ENCODE peak calls at places on chromosomes 13 and 19, in ten cellular contexts. One of them, this sample, is unnamed.
A peak's percentile ranks its signal among the peaks of the same experiment; 100 is the strongest.

GRCh38 chr13:43522788-43523187 is 264.0 kb downstream of the ENOX1 start:
- DNase-seq in activated naive CD4-positive, alpha-beta T cell treated with anti-CD3 and anti-CD28 coated beads, Interleukin-2, amount 50 U/mL, for 16 hours: no peak
- DNase-seq in activated CD4-positive, alpha-beta T cell treated with anti-CD3 and anti-CD28 coated beads, Interleukin-2, amount 50 U/mL, for 1 hour: no peak
- DNase-seq in activated T-cell treated with anti-CD3 and anti-CD28 coated beads for 24 hours: no peak
- DNase-seq in HuH-7: no peak
- DNase-seq in right lobe of liver: no peak
- DNase-seq in AG09309: peak; percentile 25
- DNase-seq in C1 segment of cervical spinal cord: no peak
- DNase-seq in foreskin keratinocyte: no peak
- DNase-seq in omental fat pad: no peak
- DNase-seq in this sample: no peak

GRCh38 chr13:62209539-62209938 is 793.9 kb upstream of the PCDH20 start:
- DNase-seq in foreskin keratinocyte: peak; percentile 7
- DNase-seq in omental fat pad: no peak
- DNase-seq in activated T-cell treated with anti-CD3 and anti-CD28 coated beads for 24 hours: no peak
- DNase-seq in activated naive CD4-positive, alpha-beta T cell treated with anti-CD3 and anti-CD28 coated beads, Interleukin-2, amount 50 U/mL, for 16 hours: no peak
- DNase-seq in AG09309: no peak
- DNase-seq in HuH-7: no peak
- DNase-seq in activated CD4-positive, alpha-beta T cell treated with anti-CD3 and anti-CD28 coated beads, Interleukin-2, amount 50 U/mL, for 1 hour: no peak
- DNase-seq in right lobe of liver: no peak
- DNase-seq in C1 segment of cervical spinal cord: no peak
- DNase-seq in this sample: no peak

GRCh38 chr13:94813920-94814500 is 101.7 kb upstream of the SOX21 start:
- DNase-seq in right lobe of liver: no peak
- DNase-seq in AG09309: no peak
- DNase-seq in activated T-cell treated with anti-CD3 and anti-CD28 coated beads for 24 hours: no peak
- DNase-seq in HuH-7: no peak
- DNase-seq in omental fat pad: no peak
- DNase-seq in foreskin keratinocyte: no peak
- DNase-seq in activated naive CD4-positive, alpha-beta T cell treated with anti-CD3 and anti-CD28 coated beads, Interleukin-2, amount 50 U/mL, for 16 hours: no peak
- DNase-seq in activated CD4-positive, alpha-beta T cell treated with anti-CD3 and anti-CD28 coated beads, Interleukin-2, amount 50 U/mL, for 1 hour: no peak
- DNase-seq in C1 segment of cervical spinal cord: no peak
- DNase-seq in this sample: no peak

GRCh38 chr13:27852491-27852890 is 60.2 kb downstream of the GSX1 start:
- DNase-seq in HuH-7: no peak
- DNase-seq in foreskin keratinocyte: no peak
- DNase-seq in right lobe of liver: no peak
- DNase-seq in activated CD4-positive, alpha-beta T cell treated with anti-CD3 and anti-CD28 coated beads, Interleukin-2, amount 50 U/mL, for 1 hour: no peak
- DNase-seq in omental fat pad: no peak
- DNase-seq in activated naive CD4-positive, alpha-beta T cell treated with anti-CD3 and anti-CD28 coated beads, Interleukin-2, amount 50 U/mL, for 16 hours: no peak
- DNase-seq in C1 segment of cervical spinal cord: no peak
- DNase-seq in activated T-cell treated with anti-CD3 and anti-CD28 coated beads for 24 hours: no peak
- DNase-seq in AG09309: no peak
- DNase-seq in this sample: no peak

GRCh38 chr19:6378036-6378435 is 2.3 kb upstream of the PSPN start:
- DNase-seq in activated CD4-positive, alpha-beta T cell treated with anti-CD3 and anti-CD28 coated beads, Interleukin-2, amount 50 U/mL, for 1 hour: no peak
- DNase-seq in C1 segment of cervical spinal cord: no peak
- DNase-seq in foreskin keratinocyte: peak; percentile 6
- DNase-seq in activated T-cell treated with anti-CD3 and anti-CD28 coated beads for 24 hours: no peak
- DNase-seq in AG09309: no peak
- DNase-seq in HuH-7: no peak
- DNase-seq in activated naive CD4-positive, alpha-beta T cell treated with anti-CD3 and anti-CD28 coated beads, Interleukin-2, amount 50 U/mL, for 16 hours: no peak
- DNase-seq in right lobe of liver: no peak
- DNase-seq in omental fat pad: no peak
- DNase-seq in this sample: no peak

GRCh38 chr19:35120492-35120891 is 4.9 kb downstream of the FXYD3 start:
- DNase-seq in foreskin keratinocyte: peak; percentile 97
- DNase-seq in HuH-7: no peak
- DNase-seq in activated CD4-positive, alpha-beta T cell treated with anti-CD3 and anti-CD28 coated beads, Interleukin-2, amount 50 U/mL, for 1 hour: no peak
- DNase-seq in omental fat pad: no peak
- DNase-seq in AG09309: peak; percentile 92
- DNase-seq in activated naive CD4-positive, alpha-beta T cell treated with anti-CD3 and anti-CD28 coated beads, Interleukin-2, amount 50 U/mL, for 16 hours: no peak
- DNase-seq in right lobe of liver: no peak
- DNase-seq in activated T-cell treated with anti-CD3 and anti-CD28 coated beads for 24 hours: no peak
- DNase-seq in C1 segment of cervical spinal cord: no peak
- DNase-seq in this sample: no peak

GRCh38 chr13:79749985-79750551 is 269.1 kb downstream of the NDFIP2 start:
- DNase-seq in activated T-cell treated with anti-CD3 and anti-CD28 coated beads for 24 hours: no peak
- DNase-seq in activated naive CD4-positive, alpha-beta T cell treated with anti-CD3 and anti-CD28 coated beads, Interleukin-2, amount 50 U/mL, for 16 hours: no peak
- DNase-seq in omental fat pad: peak; percentile 34
- DNase-seq in AG09309: peak; percentile 97
- DNase-seq in activated CD4-positive, alpha-beta T cell treated with anti-CD3 and anti-CD28 coated beads, Interleukin-2, amount 50 U/mL, for 1 hour: no peak
- DNase-seq in right lobe of liver: no peak
- DNase-seq in HuH-7: no peak
- DNase-seq in C1 segment of cervical spinal cord: no peak
- DNase-seq in foreskin keratinocyte: peak; percentile 66
- DNase-seq in this sample: no peak

GRCh38 chr13:44364601-44365000 is 9.0 kb upstream of the SERP2 start:
- DNase-seq in activated T-cell treated with anti-CD3 and anti-CD28 coated beads for 24 hours: no peak
- DNase-seq in activated naive CD4-positive, alpha-beta T cell treated with anti-CD3 and anti-CD28 coated beads, Interleukin-2, amount 50 U/mL, for 16 hours: no peak
- DNase-seq in HuH-7: no peak
- DNase-seq in AG09309: no peak
- DNase-seq in foreskin keratinocyte: peak; percentile 86
- DNase-seq in right lobe of liver: no peak
- DNase-seq in C1 segment of cervical spinal cord: no peak
- DNase-seq in activated CD4-positive, alpha-beta T cell treated with anti-CD3 and anti-CD28 coated beads, Interleukin-2, amount 50 U/mL, for 1 hour: no peak
- DNase-seq in omental fat pad: no peak
- DNase-seq in this sample: no peak

GRCh38 chr19:20611866-20612265 is 46.3 kb upstream of the ZNF737 start:
- DNase-seq in activated CD4-positive, alpha-beta T cell treated with anti-CD3 and anti-CD28 coated beads, Interleukin-2, amount 50 U/mL, for 1 hour: no peak
- DNase-seq in activated naive CD4-positive, alpha-beta T cell treated with anti-CD3 and anti-CD28 coated beads, Interleukin-2, amount 50 U/mL, for 16 hours: no peak
- DNase-seq in AG09309: no peak
- DNase-seq in C1 segment of cervical spinal cord: no peak
- DNase-seq in activated T-cell treated with anti-CD3 and anti-CD28 coated beads for 24 hours: no peak
- DNase-seq in HuH-7: no peak
- DNase-seq in right lobe of liver: no peak
- DNase-seq in foreskin keratinocyte: no peak
- DNase-seq in omental fat pad: no peak
- DNase-seq in this sample: no peak

GRCh38 chr19:41657157-41657556 is 30.3 kb upstream of the CEACAM4 start:
- DNase-seq in right lobe of liver: no peak
- DNase-seq in activated T-cell treated with anti-CD3 and anti-CD28 coated beads for 24 hours: no peak
- DNase-seq in C1 segment of cervical spinal cord: no peak
- DNase-seq in HuH-7: no peak
- DNase-seq in activated CD4-positive, alpha-beta T cell treated with anti-CD3 and anti-CD28 coated beads, Interleukin-2, amount 50 U/mL, for 1 hour: no peak
- DNase-seq in activated naive CD4-positive, alpha-beta T cell treated with anti-CD3 and anti-CD28 coated beads, Interleukin-2, amount 50 U/mL, for 16 hours: no peak
- DNase-seq in AG09309: no peak
- DNase-seq in omental fat pad: no peak
- DNase-seq in foreskin keratinocyte: no peak
- DNase-seq in this sample: no peak

GRCh38 chr19:50911206-50912101 is at the start of gene KLK4:
- DNase-seq in activated CD4-positive, alpha-beta T cell treated with anti-CD3 and anti-CD28 coated beads, Interleukin-2, amount 50 U/mL, for 1 hour: no peak
- DNase-seq in right lobe of liver: no peak
- DNase-seq in C1 segment of cervical spinal cord: no peak
- DNase-seq in foreskin keratinocyte: no peak
- DNase-seq in activated T-cell treated with anti-CD3 and anti-CD28 coated beads for 24 hours: no peak
- DNase-seq in AG09309: no peak
- DNase-seq in omental fat pad: no peak
- DNase-seq in activated naive CD4-positive, alpha-beta T cell treated with anti-CD3 and anti-CD28 coated beads, Interleukin-2, amount 50 U/mL, for 16 hours: no peak
- DNase-seq in HuH-7: no peak
- DNase-seq in this sample: no peak

GRCh38 chr13:99542788-99543406 is 41.6 kb downstream of the TM9SF2 start:
- DNase-seq in activated naive CD4-positive, alpha-beta T cell treated with anti-CD3 and anti-CD28 coated beads, Interleukin-2, amount 50 U/mL, for 16 hours: peak; percentile 49
- DNase-seq in foreskin keratinocyte: no peak
- DNase-seq in HuH-7: no peak
- DNase-seq in right lobe of liver: no peak
- DNase-seq in activated T-cell treated with anti-CD3 and anti-CD28 coated beads for 24 hours: peak; percentile 38
- DNase-seq in AG09309: no peak
- DNase-seq in activated CD4-positive, alpha-beta T cell treated with anti-CD3 and anti-CD28 coated beads, Interleukin-2, amount 50 U/mL, for 1 hour: peak; percentile 14
- DNase-seq in C1 segment of cervical spinal cord: no peak
- DNase-seq in omental fat pad: no peak
- DNase-seq in this sample: peak; percentile 76

GRCh38 chr19:5207806-5208205 is 132.8 kb downstream of the PTPRS start:
- DNase-seq in C1 segment of cervical spinal cord: no peak
- DNase-seq in activated T-cell treated with anti-CD3 and anti-CD28 coated beads for 24 hours: no peak
- DNase-seq in activated CD4-positive, alpha-beta T cell treated with anti-CD3 and anti-CD28 coated beads, Interleukin-2, amount 50 U/mL, for 1 hour: no peak
- DNase-seq in AG09309: no peak
- DNase-seq in HuH-7: no peak
- DNase-seq in activated naive CD4-positive, alpha-beta T cell treated with anti-CD3 and anti-CD28 coated beads, Interleukin-2, amount 50 U/mL, for 16 hours: no peak
- DNase-seq in omental fat pad: no peak
- DNase-seq in right lobe of liver: no peak
- DNase-seq in foreskin keratinocyte: no peak
- DNase-seq in this sample: no peak

GRCh38 chr19:4517451-4518057 is 732 bp downstream of the PLIN4 start:
- DNase-seq in foreskin keratinocyte: no peak
- DNase-seq in right lobe of liver: no peak
- DNase-seq in C1 segment of cervical spinal cord: no peak
- DNase-seq in activated T-cell treated with anti-CD3 and anti-CD28 coated beads for 24 hours: no peak
- DNase-seq in activated CD4-positive, alpha-beta T cell treated with anti-CD3 and anti-CD28 coated beads, Interleukin-2, amount 50 U/mL, for 1 hour: no peak
- DNase-seq in omental fat pad: no peak
- DNase-seq in HuH-7: no peak
- DNase-seq in activated naive CD4-positive, alpha-beta T cell treated with anti-CD3 and anti-CD28 coated beads, Interleukin-2, amount 50 U/mL, for 16 hours: no peak
- DNase-seq in AG09309: no peak
- DNase-seq in this sample: no peak

GRCh38 chr19:33780746-33781145 is 15.9 kb upstream of the KCTD15 start:
- DNase-seq in activated T-cell treated with anti-CD3 and anti-CD28 coated beads for 24 hours: no peak
- DNase-seq in activated CD4-positive, alpha-beta T cell treated with anti-CD3 and anti-CD28 coated beads, Interleukin-2, amount 50 U/mL, for 1 hour: no peak
- DNase-seq in omental fat pad: no peak
- DNase-seq in C1 segment of cervical spinal cord: no peak
- DNase-seq in AG09309: no peak
- DNase-seq in HuH-7: no peak
- DNase-seq in right lobe of liver: no peak
- DNase-seq in foreskin keratinocyte: no peak
- DNase-seq in activated naive CD4-positive, alpha-beta T cell treated with anti-CD3 and anti-CD28 coated beads, Interleukin-2, amount 50 U/mL, for 16 hours: no peak
- DNase-seq in this sample: no peak

GRCh38 chr19:16327501-16327900 is 2.9 kb downstream of the KLF2 start:
- DNase-seq in right lobe of liver: no peak
- DNase-seq in activated T-cell treated with anti-CD3 and anti-CD28 coated beads for 24 hours: no peak
- DNase-seq in AG09309: no peak
- DNase-seq in omental fat pad: no peak
- DNase-seq in activated CD4-positive, alpha-beta T cell treated with anti-CD3 and anti-CD28 coated beads, Interleukin-2, amount 50 U/mL, for 1 hour: no peak
- DNase-seq in C1 segment of cervical spinal cord: no peak
- DNase-seq in activated naive CD4-positive, alpha-beta T cell treated with anti-CD3 and anti-CD28 coated beads, Interleukin-2, amount 50 U/mL, for 16 hours: no peak
- DNase-seq in HuH-7: no peak
- DNase-seq in foreskin keratinocyte: no peak
- DNase-seq in this sample: no peak

GRCh38 chr13:57557979-57558529 is 73.5 kb upstream of the PCDH17 start:
- DNase-seq in omental fat pad: no peak
- DNase-seq in activated naive CD4-positive, alpha-beta T cell treated with anti-CD3 and anti-CD28 coated beads, Interleukin-2, amount 50 U/mL, for 16 hours: no peak
- DNase-seq in activated CD4-positive, alpha-beta T cell treated with anti-CD3 and anti-CD28 coated beads, Interleukin-2, amount 50 U/mL, for 1 hour: no peak
- DNase-seq in right lobe of liver: no peak
- DNase-seq in activated T-cell treated with anti-CD3 and anti-CD28 coated beads for 24 hours: no peak
- DNase-seq in C1 segment of cervical spinal cord: no peak
- DNase-seq in HuH-7: no peak
- DNase-seq in foreskin keratinocyte: no peak
- DNase-seq in AG09309: no peak
- DNase-seq in this sample: no peak

GRCh38 chr19:35935911-35936737 is at the start of gene LRFN3:
- DNase-seq in AG09309: no peak
- DNase-seq in activated naive CD4-positive, alpha-beta T cell treated with anti-CD3 and anti-CD28 coated beads, Interleukin-2, amount 50 U/mL, for 16 hours: peak; percentile 68
- DNase-seq in foreskin keratinocyte: peak; percentile 61
- DNase-seq in right lobe of liver: peak; percentile 72
- DNase-seq in activated T-cell treated with anti-CD3 and anti-CD28 coated beads for 24 hours: peak; percentile 45
- DNase-seq in activated CD4-positive, alpha-beta T cell treated with anti-CD3 and anti-CD28 coated beads, Interleukin-2, amount 50 U/mL, for 1 hour: peak; percentile 44
- DNase-seq in omental fat pad: peak; percentile 44
- DNase-seq in C1 segment of cervical spinal cord: no peak
- DNase-seq in HuH-7: peak; percentile 92
- DNase-seq in this sample: peak; percentile 24

GRCh38 chr19:31110331-31110730 is 238.9 kb downstream of the TSHZ3 start:
- DNase-seq in C1 segment of cervical spinal cord: no peak
- DNase-seq in omental fat pad: no peak
- DNase-seq in foreskin keratinocyte: peak; percentile 29
- DNase-seq in activated naive CD4-positive, alpha-beta T cell treated with anti-CD3 and anti-CD28 coated beads, Interleukin-2, amount 50 U/mL, for 16 hours: peak; percentile 22
- DNase-seq in AG09309: peak; percentile 27
- DNase-seq in right lobe of liver: no peak
- DNase-seq in activated T-cell treated with anti-CD3 and anti-CD28 coated beads for 24 hours: no peak
- DNase-seq in activated CD4-positive, alpha-beta T cell treated with anti-CD3 and anti-CD28 coated beads, Interleukin-2, amount 50 U/mL, for 1 hour: no peak
- DNase-seq in HuH-7: no peak
- DNase-seq in this sample: no peak

GRCh38 chr19:58356971-58357797 is 3.9 kb upstream of the A1BG start:
- DNase-seq in foreskin keratinocyte: no peak
- DNase-seq in activated naive CD4-positive, alpha-beta T cell treated with anti-CD3 and anti-CD28 coated beads, Interleukin-2, amount 50 U/mL, for 16 hours: no peak
- DNase-seq in activated T-cell treated with anti-CD3 and anti-CD28 coated beads for 24 hours: no peak
- DNase-seq in AG09309: no peak
- DNase-seq in activated CD4-positive, alpha-beta T cell treated with anti-CD3 and anti-CD28 coated beads, Interleukin-2, amount 50 U/mL, for 1 hour: no peak
- DNase-seq in HuH-7: no peak
- DNase-seq in omental fat pad: no peak
- DNase-seq in C1 segment of cervical spinal cord: no peak
- DNase-seq in right lobe of liver: peak; percentile 54
- DNase-seq in this sample: no peak

GRCh38 chr13:24618219-24618955 is 61.8 kb upstream of the ATP12A start:
- DNase-seq in right lobe of liver: no peak
- DNase-seq in HuH-7: no peak
- DNase-seq in C1 segment of cervical spinal cord: no peak
- DNase-seq in activated T-cell treated with anti-CD3 and anti-CD28 coated beads for 24 hours: peak; percentile 67
- DNase-seq in activated naive CD4-positive, alpha-beta T cell treated with anti-CD3 and anti-CD28 coated beads, Interleukin-2, amount 50 U/mL, for 16 hours: peak; percentile 29
- DNase-seq in omental fat pad: no peak
- DNase-seq in foreskin keratinocyte: no peak
- DNase-seq in activated CD4-positive, alpha-beta T cell treated with anti-CD3 and anti-CD28 coated beads, Interleukin-2, amount 50 U/mL, for 1 hour: peak; percentile 21
- DNase-seq in AG09309: no peak
- DNase-seq in this sample: peak; percentile 20

GRCh38 chr13:46354143-46355087 is 32.6 kb downstream of the RUBCNL start:
- DNase-seq in activated CD4-positive, alpha-beta T cell treated with anti-CD3 and anti-CD28 coated beads, Interleukin-2, amount 50 U/mL, for 1 hour: no peak
- DNase-seq in foreskin keratinocyte: peak; percentile 98
- DNase-seq in activated T-cell treated with anti-CD3 and anti-CD28 coated beads for 24 hours: peak; percentile 11
- DNase-seq in right lobe of liver: no peak
- DNase-seq in C1 segment of cervical spinal cord: no peak
- DNase-seq in activated naive CD4-positive, alpha-beta T cell treated with anti-CD3 and anti-CD28 coated beads, Interleukin-2, amount 50 U/mL, for 16 hours: no peak
- DNase-seq in HuH-7: no peak
- DNase-seq in omental fat pad: no peak
- DNase-seq in AG09309: peak; percentile 84
- DNase-seq in this sample: no peak

GRCh38 chr13:79079351-79079839 is 326.7 kb downstream of the RBM26 start:
- DNase-seq in C1 segment of cervical spinal cord: no peak
- DNase-seq in omental fat pad: no peak
- DNase-seq in activated naive CD4-positive, alpha-beta T cell treated with anti-CD3 and anti-CD28 coated beads, Interleukin-2, amount 50 U/mL, for 16 hours: no peak
- DNase-seq in activated T-cell treated with anti-CD3 and anti-CD28 coated beads for 24 hours: no peak
- DNase-seq in activated CD4-positive, alpha-beta T cell treated with anti-CD3 and anti-CD28 coated beads, Interleukin-2, amount 50 U/mL, for 1 hour: no peak
- DNase-seq in AG09309: no peak
- DNase-seq in HuH-7: no peak
- DNase-seq in foreskin keratinocyte: peak; percentile 84
- DNase-seq in right lobe of liver: no peak
- DNase-seq in this sample: no peak

GRCh38 chr19:58546131-58546530 is 2.3 kb downstream of the TRIM28 start:
- DNase-seq in activated T-cell treated with anti-CD3 and anti-CD28 coated beads for 24 hours: no peak
- DNase-seq in omental fat pad: no peak
- DNase-seq in C1 segment of cervical spinal cord: no peak
- DNase-seq in activated naive CD4-positive, alpha-beta T cell treated with anti-CD3 and anti-CD28 coated beads, Interleukin-2, amount 50 U/mL, for 16 hours: no peak
- DNase-seq in AG09309: no peak
- DNase-seq in activated CD4-positive, alpha-beta T cell treated with anti-CD3 and anti-CD28 coated beads, Interleukin-2, amount 50 U/mL, for 1 hour: no peak
- DNase-seq in right lobe of liver: no peak
- DNase-seq in HuH-7: no peak
- DNase-seq in foreskin keratinocyte: no peak
- DNase-seq in this sample: no peak

This sample was measured in germinal center.